ENCODE peak calls at places on chromosomes 2 and 18, in seven cellular contexts. P, N, A, L, I, R and B are unnamed samples.

GRCh38 chr2:85064927-85065630 is 68.1 kb upstream of the TCF7L1 start:
- DNase-seq in P (no peak), N (no peak), A (no peak), L (no peak), I (no peak), R (no peak), B (no peak)

GRCh38 chr18:74895686-74896085 is 298.0 kb downstream of the ZNF407 start:
- DNase-seq in P (no peak), N (no peak), A (peak; percentile 27), L (peak; percentile 7), I (no peak), R (no peak), B (no peak)

GRCh38 chr2:120771111-120771555 is 35.5 kb downstream of the GLI2 start:
- DNase-seq in P (no peak), N (no peak), A (no peak), L (no peak), I (no peak), R (no peak), B (peak; percentile 69)

GRCh38 chr18:9842446-9842845 is 43.3 kb upstream of the TXNDC2 start:
- DNase-seq in P (no peak), N (peak; percentile 70), A (no peak), L (no peak), I (no peak), R (no peak), B (no peak)

GRCh38 chr2:26534098-26534864 is 56.4 kb upstream of the OTOF start:
- DNase-seq in P (no peak), N (no peak), A (no peak), L (no peak), I (peak; percentile 26), R (no peak), B (peak; percentile 33)

GRCh38 chr2:200509227-200509607 is 651 bp downstream of the KCTD18 start:
- DNase-seq in P (no peak), N (no peak), A (no peak), L (no peak), I (no peak), R (no peak), B (no peak)

GRCh38 chr2:53235836-53236582 is 531.6 kb upstream of the CHAC2 start:
- DNase-seq in P (no peak), N (no peak), A (peak; percentile 71), L (no peak), I (no peak), R (peak; percentile 30), B (no peak)

GRCh38 chr2:147506889-147507288 is 337.9 kb upstream of the ACVR2A start:
- DNase-seq in P (no peak), N (no peak), A (no peak), L (no peak), I (no peak), R (no peak), B (no peak)

GRCh38 chr18:6682437-6683111 is 46.9 kb upstream of the ARHGAP28 start:
- DNase-seq in P (no peak), N (no peak), A (no peak), L (no peak), I (peak; percentile 64), R (no peak), B (no peak)

GRCh38 chr2:136137982-136138381 is 20.0 kb upstream of the CXCR4 start:
- DNase-seq in P (no peak), N (no peak), A (no peak), L (no peak), I (no peak), R (no peak), B (no peak)

GRCh38 chr18:48829443-48830149 is 121.2 kb downstream of the SMAD7 start:
- DNase-seq in P (peak; percentile 31), N (no peak), A (no peak), L (no peak), I (peak; percentile 61), R (no peak), B (peak; percentile 67)

GRCh38 chr2:30232027-30232800 is 880 bp downstream of the LBH start:
- DNase-seq in P (no peak), N (no peak), A (no peak), L (no peak), I (peak; percentile 86), R (peak; percentile 59), B (peak; percentile 96)

DNA sequence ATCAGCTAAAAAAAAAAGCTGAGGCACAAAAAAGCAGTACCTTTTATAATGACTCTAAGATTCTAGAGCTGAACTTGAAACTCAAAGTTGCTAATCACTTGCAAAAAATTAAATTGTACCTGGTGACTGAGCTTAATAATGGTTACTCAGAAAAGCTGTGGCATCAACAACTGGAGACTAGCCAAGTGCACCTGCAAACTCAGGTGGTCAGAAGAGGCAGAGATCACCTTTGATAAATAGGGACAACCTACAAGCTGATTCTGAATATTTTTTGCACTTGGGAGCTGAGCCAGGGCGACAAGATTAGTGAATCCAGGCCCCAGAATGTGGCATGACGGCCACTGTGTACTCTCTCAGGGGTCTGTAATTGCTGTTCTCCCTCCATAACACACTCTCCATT is 3.0 kb downstream of the ABHD3 start:
- DNase-seq in P (no peak), N (no peak), A (no peak), L (no peak), I (no peak), R (no peak), B (no peak)
- H3K4me1 ChIP-seq in P (no peaks in the 10 kb centered on the region), N (peaks cover 23% of the 10 kb centered on the region), A (peaks cover 19% of the 10 kb centered on the region), L (peaks cover 68% of the 10 kb centered on the region), I (peaks cover 8% of the 10 kb centered on the region), R (peaks cover 20% of the 10 kb centered on the region), B (peaks cover 7% of the 10 kb centered on the region)

GRCh38 chr18:60044290-60045006 is 144.7 kb downstream of the PMAIP1 start:
- DNase-seq in P (no peak), N (no peak), A (no peak), L (no peak), I (no peak), R (no peak), B (no peak)
- TF ChIP-seq POLR2AphosphoS5 in P (no peak), N (no peak), A (no peak), L (no peak), I (no peak), R (no peak), B (no peak)

DNA sequence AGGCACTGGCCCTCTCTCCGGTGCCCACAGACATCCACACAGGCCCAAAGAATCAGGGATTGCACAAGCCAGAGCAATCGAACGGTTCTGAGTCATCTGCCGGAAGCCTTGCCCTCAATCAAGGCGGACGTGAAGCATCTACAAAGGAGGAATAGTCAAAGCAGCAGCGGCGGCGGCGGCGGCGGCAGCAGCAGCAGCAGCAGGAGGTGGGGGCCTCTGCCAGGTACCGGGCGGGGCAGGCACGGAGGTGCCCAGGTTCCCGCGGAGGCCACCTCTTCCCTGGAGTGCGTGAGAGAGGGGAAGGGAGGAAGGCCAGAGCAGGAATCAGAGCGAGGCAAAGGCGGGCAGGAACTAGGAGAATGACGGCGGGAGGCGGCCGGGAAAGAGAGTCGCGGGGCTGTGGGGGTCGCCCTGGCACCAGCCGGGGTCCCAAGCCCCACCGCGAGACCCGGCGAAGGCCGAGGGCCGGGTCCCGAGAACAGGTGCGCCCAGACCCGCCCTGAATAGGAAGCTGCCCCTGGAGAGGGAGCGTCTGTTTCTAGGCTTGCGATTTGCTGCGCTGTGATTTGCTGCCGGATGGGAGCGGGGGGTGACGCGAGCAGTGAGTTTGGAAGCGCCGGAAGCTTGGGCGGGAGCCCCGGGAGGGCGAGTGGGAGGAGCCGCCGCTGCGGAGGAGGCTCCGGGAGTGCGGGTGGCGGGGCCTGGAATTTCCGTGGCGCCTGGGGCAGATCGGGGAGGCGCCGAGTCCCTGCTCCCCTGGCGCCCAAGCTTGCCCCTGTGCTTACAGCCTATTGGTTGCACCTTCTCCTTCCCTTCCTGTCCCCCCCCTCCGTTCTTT is at the start of gene SERPINB8:
- DNase-seq in P (peak; percentile 95), N (peak; percentile 98), A (peak; percentile 86), L (peak; percentile 67), I (peak; percentile 97), R (peak; percentile 94), B (peak; percentile 94)
- TF ChIP-seq POLR2A in P (peak; percentile 74), N (peak; percentile 40), A (peak; percentile 82), L (peak; percentile 57), I (peak; percentile 83), R (peak; percentile 96), B (no peak)

GRCh38 chr2:96891591-96892333 is 21.9 kb upstream of the SEMA4C start:
- DNase-seq in P (no peak), N (no peak), A (peak; percentile 34), L (no peak), I (no peak), R (no peak), B (no peak)
- H3K4me1 ChIP-seq in P (peaks cover 5% of the 10 kb centered on the region), N (peaks cover 72% of the 10 kb centered on the region), A (no peaks in the 10 kb centered on the region), L (no peaks in the 10 kb centered on the region), I (peaks cover 79% of the 10 kb centered on the region), R (peaks cover 42% of the 10 kb centered on the region), B (peaks cover 75% of the 10 kb centered on the region)

DNA sequence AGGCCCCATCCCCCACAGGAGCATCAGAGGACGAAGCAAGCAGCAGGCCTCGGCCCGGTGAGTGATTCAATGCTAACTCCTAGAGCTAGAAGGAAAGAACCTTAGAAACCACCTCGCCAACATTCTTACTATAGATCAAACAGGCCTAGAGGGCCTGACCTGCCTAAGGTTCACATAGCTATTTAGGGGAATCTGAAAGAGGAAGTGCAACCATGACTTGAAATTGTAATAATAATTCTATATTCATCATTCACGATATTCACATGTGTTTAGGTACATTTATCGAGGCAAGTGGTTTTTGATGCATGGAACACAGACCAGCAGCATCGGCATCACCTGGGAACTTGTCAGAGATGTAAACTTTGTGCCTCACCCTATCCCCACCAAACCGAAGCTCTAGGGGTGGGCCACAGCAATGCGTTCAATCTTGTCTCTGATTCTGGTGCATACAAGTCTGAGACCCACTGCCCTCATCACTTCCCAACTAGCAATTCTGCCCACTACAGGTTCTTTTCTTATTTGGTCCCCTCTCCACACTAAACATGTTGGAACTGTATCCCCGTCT is 78.0 kb upstream of the DNMT3A start:
- DNase-seq in P (no peak), N (no peak), A (no peak), L (no peak), I (no peak), R (peak; percentile 56), B (no peak)
- TF ChIP-seq POLR2AphosphoS5 in P (no peak), N (no peak), A (no peak), L (no peak), I (no peak), R (no peak), B (no peak)

DNA sequence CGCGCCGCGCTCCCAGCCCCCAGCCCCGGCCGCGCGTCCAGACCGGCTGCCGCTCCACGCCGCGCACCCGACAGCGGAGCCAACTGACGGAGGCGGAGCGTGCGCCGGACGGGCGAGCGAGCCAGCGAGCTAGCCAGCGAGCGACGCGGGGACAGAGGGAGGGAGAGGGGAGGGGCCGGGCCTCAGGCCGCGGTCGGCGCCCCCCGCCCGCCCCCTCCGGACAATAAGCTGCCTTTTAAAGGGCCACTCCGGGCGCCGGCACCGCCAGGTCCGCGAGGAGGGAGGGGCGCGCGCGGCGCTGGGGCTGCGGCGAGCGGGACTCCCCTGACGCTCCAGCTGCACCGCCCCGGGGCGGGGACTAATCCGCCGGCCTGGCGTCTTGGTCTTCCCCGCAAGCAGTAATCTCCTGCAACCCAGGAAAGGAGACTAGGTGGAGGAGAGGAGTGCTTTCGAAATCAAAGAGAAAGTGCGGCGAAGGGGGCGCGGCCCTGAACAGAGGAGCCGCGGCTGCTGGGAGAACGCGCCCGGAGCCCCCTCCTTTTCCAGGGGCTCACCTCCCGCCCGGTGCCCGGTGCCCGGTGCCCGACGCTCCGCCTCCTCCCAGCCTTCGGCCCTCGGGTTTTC is at the start of gene BIN1:
- DNase-seq in P (peak; percentile 70), N (peak; percentile 96), A (peak; percentile 93), L (peak; percentile 34), I (peak; percentile 92), R (peak; percentile 86), B (peak; percentile 94)
- TF ChIP-seq POLR2A in P (no peak), N (peak; percentile 39), A (peak; percentile 17), L (no peak), I (peak; percentile 33), R (peak; percentile 55), B (no peak)